ENCODE peak calls at places on chromosomes 5 and 9, in seven cellular contexts. V, B, D, N, G, Y and J are unnamed samples.

GRCh38 chr9:15834541-15834940 is 281.7 kb downstream of the CCDC171 start:
- DNase-seq in Y (no peak), V (no peak), G (peak), D (no peak), N (peak), B (peak), J (peak)

GRCh38 chr5:103587185-103587748 is 24.7 kb upstream of the NUDT12 start:
- DNase-seq in D (no peak), G (peak), Y (no peak), B (peak), N (no peak), V (no peak), J (peak)

GRCh38 chr5:108749130-108749861 is 1.6 kb downstream of the FER start:
- DNase-seq in B (no peak), G (no peak), Y (peak), V (no peak), N (no peak), D (no peak), J (no peak)

GRCh38 chr5:40615586-40616193 is 64.0 kb upstream of the PTGER4 start:
- DNase-seq in Y (no peak), V (no peak), D (no peak), G (no peak), N (no peak), B (peak), J (no peak)

GRCh38 chr5:137292461-137293025 is 206.6 kb downstream of the SPOCK1 start:
- DNase-seq in Y (peak), V (no peak), B (no peak), G (no peak), N (no peak), D (no peak), J (no peak)

GRCh38 chr5:142360051-142360498 is 35.3 kb upstream of the SPRY4 start:
- DNase-seq in G (no peak), V (no peak), B (no peak), Y (no peak), N (no peak), D (no peak), J (no peak)

GRCh38 chr9:33232866-33233265 is 7.1 kb upstream of the SPINK4 start:
- DNase-seq in G (no peak), Y (no peak), N (no peak), V (no peak), B (no peak), D (no peak), J (no peak)

GRCh38 chr5:149646564-149646963 is 65.3 kb downstream of the ARHGEF37 start:
- DNase-seq in Y (no peak), D (no peak), N (no peak), B (peak), G (no peak), V (no peak), J (no peak)

GRCh38 chr5:112646139-112646941 is 91.3 kb upstream of the APC start:
- DNase-seq in D (no peak), V (no peak), G (no peak), B (no peak), Y (no peak), N (no peak), J (no peak)

GRCh38 chr9:133768859-133769510 is 30.8 kb upstream of the SARDH start:
- DNase-seq in N (peak), G (no peak), B (no peak), V (peak), D (peak), Y (no peak), J (no peak)

GRCh38 chr9:85224729-85225128 is 517.0 kb downstream of the AGTPBP1 start:
- DNase-seq in G (peak), B (peak), Y (no peak), N (no peak), V (no peak), D (no peak), J (peak)

GRCh38 chr9:2657427-2657826 is 35.8 kb downstream of the VLDLR start:
- DNase-seq in G (no peak), V (no peak), D (no peak), B (no peak), N (no peak), Y (no peak), J (no peak)

GRCh38 chr5:6595405-6595804 is 37.4 kb downstream of the NSUN2 start:
- DNase-seq in V (no peak), G (no peak), Y (no peak), B (no peak), D (no peak), N (no peak), J (no peak)

GRCh38 chr5:141883184-141883947 is 5.2 kb upstream of the PCDH1 start:
- DNase-seq in G (peak), D (peak), Y (no peak), V (peak), N (no peak), B (peak), J (no peak)

GRCh38 chr5:174951151-174951780 is 226.9 kb downstream of the MSX2 start:
- DNase-seq in B (peak), G (peak), D (no peak), N (peak), V (peak), Y (peak), J (peak)

GRCh38 chr9:130072515-130073235 is 19.0 kb downstream of the GPR107 start:
- DNase-seq in B (peak), G (no peak), V (no peak), D (no peak), Y (no peak), N (no peak), J (no peak)

GRCh38 chr5:63408984-63409383 is 553.3 kb downstream of the HTR1A start:
- DNase-seq in Y (no peak), D (no peak), V (no peak), G (no peak), N (no peak), B (no peak), J (no peak)

GRCh38 chr5:169299146-169299545 is 1.8 kb downstream of the SLIT3 start:
- DNase-seq in D (no peak), N (no peak), G (no peak), Y (no peak), B (no peak), V (no peak), J (no peak)

GRCh38 chr5:83924891-83925290 is 204.2 kb upstream of the HAPLN1 start:
- DNase-seq in B (no peak), D (no peak), N (no peak), V (no peak), G (no peak), Y (no peak), J (no peak)

DNA sequence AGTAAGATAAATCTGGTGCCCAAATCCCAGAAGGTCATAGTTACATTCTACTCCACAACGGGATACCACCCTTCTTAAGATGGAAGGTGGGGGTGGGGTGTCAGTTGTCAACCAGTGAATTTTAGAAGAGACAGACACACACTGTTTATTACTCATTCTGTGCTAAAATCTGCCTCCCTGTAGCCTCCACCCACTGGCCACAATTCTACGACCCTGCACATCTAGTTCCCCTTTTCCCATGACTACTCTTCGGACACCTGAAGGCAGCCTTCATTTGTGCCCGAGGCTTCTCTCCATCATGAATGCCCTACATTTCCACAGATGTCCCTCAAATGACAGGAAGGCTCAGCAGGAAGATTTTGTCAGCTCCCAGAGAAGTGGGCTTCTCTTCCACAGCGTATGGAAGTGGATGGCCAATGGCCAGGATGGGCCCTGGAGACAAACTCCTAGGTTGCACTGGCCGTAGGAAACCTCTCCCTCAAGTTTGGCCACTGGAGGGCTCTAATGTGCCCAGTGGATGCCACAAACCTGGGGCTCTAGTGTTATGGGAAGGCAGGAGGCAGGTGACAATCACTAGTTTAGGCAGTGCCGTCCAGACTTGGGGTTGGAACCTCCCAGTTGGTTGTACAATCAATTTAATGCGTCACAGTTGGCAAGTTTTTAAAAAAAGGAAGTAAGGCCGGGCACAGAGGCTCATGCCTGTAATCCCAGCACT is 46.6 kb downstream of the PTPN3 start:
- DNase-seq in N (no peak), G (no peak), Y (no peak), V (no peak), D (no peak), B (no peak), J (no peak)
- TF ChIP-seq CTCF in N (no peak), G (peak), Y (no peak), V (no peak), D (peak), B (peak), J (peak)

DNA sequence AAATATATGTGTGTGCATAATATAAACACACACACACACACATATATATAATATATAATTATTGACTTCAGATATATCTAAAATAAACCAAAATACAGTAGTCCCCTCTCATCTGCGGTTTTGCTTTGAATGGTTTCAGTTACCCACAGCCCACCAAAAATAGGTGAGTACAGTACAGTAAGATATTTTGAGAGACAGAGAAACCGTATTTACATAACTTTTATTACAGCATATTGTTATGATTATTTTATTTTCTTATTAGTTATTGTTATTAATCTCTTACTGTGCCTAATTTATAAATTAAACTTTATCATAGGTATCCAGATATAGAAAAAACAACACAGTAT is 564.2 kb downstream of the ACTL7B start:
- DNase-seq in G (no peak), V (no peak), N (no peak), Y (no peak), D (no peak), B (no peak), J (no peak)
- H3K4me3 ChIP-seq in G (no peak), V (no peak), N (no peak), Y (no peak), D (no peak), B (no peak), J (no peak)

DNA sequence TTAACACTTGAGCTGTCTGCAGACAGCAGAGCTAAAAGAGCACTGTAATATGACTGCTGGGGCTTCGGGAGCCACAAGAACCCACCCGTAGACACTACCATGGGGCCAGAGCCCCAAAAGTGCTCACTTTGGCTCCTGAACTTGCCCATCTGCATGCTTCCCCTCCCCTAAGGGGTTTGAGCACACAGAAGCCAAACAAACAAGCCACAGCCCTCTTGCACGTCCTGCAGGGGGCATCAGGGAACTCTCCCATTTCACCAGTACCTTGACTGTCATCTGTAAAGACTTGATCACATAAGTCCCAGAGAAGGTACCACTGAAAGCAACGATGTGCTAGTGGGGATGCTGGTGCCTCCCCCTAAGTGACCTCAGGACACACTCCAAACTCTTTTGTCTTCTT is 681.8 kb downstream of the SEMA5A start:
- DNase-seq in B (peak), Y (no peak), V (no peak), G (peak), D (no peak), N (no peak), J (no peak)
- TF ChIP-seq CTCF in B (peak), Y (no peak), V (no peak), G (peak), D (peak), N (no peak), J (peak)

DNA sequence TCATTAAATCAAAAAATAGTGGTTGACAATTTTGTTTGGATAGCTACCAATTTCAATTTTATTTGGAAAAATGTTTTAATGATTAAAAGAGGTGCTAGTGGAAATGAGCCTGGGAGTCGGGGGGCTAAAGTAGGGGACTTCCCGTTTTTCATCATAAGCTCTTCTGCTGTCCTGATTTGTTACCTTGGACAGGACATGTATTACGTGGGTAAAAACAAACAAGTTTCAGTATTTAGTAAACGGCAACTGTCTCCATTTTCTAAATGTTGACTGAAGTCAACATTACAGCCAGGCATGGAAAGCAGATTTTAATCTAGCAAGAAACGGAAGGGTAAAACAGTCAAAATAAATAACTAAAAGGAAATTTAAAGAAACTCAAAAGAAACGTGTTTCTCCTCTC is 212.3 kb upstream of the GRAMD2B start:
- DNase-seq in N (no peak), V (no peak), B (no peak), D (no peak), Y (no peak), G (no peak), J (no peak)
- H3K4me3 ChIP-seq in N (no peak), V (no peak), B (no peak), D (no peak), Y (no peak), G (no peak), J (no peak)

GRCh38 chr9:76266649-76267627 is 127.3 kb downstream of the RFK start:
- DNase-seq in V (no peak), D (no peak), Y (no peak), G (no peak), B (no peak), N (no peak), J (peak)
- TF ChIP-seq CTCF in V (no peak), D (no peak), Y (no peak), G (no peak), B (no peak), N (no peak), J (no peak)

GRCh38 chr5:644971-645370 is 32.8 kb downstream of the CEP72 start:
- DNase-seq in D (no peak), V (no peak), Y (no peak), N (no peak), G (no peak), B (no peak), J (no peak)

GRCh38 chr5:644509-644908 is 32.4 kb downstream of the CEP72 start:
- DNase-seq in D (no peak), V (no peak), Y (no peak), B (no peak), N (no peak), G (no peak), J (no peak)

GRCh38 chr5:642481-642880 is 30.3 kb downstream of the CEP72 start:
- DNase-seq in Y (no peak), G (no peak), V (no peak), B (no peak), N (no peak), D (no peak), J (no peak)

GRCh38 chr5:643351-643801 is 31.2 kb downstream of the CEP72 start:
- DNase-seq in N (no peak), D (no peak), G (no peak), Y (no peak), B (no peak), V (no peak), J (no peak)

DNA sequence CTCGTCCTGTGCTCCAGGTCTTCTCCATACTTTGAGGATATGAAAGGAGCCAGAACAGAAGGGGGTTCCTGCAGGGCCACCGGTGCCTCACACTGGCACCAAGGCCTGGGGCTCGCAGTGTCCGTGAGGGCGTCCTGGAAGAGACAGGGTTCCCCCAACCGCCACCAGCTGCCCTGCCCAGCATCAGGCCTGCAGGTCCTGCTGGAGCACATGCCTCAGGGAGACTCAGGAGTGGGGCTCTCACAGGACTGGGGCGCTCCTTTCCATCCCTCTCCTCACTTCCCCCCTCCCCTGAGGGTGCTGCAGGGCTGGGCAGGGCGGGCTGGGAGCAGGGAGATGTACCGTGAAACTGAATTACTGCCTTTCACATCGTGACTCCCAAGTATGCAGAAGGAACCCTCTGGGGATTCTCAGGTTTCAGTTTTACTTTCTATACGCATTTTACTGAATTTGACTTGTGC is 31.7 kb downstream of the CEP72 start:
- DNase-seq in B (peak), Y (no peak), V (no peak), G (no peak), D (no peak), N (no peak), J (no peak)
- H3K4me3 ChIP-seq in B (no peak), Y (no peak), V (no peak), G (no peak), D (no peak), N (no peak), J (no peak)

GRCh38 chr9:135992486-135993408 is 31.6 kb upstream of the UBAC1 start:
- DNase-seq in Y (peak), N (peak), D (peak), G (peak), B (peak), V (no peak), J (no peak)
- TF ChIP-seq CTCF in Y (no peak), N (no peak), D (no peak), G (no peak), B (peak), V (no peak), J (no peak)